ENCODE peak calls at places on chromosomes 6 and 20, in six cellular contexts. One of them, this sample, is unnamed.

GRCh38 chr6:76222189-76222588 is 149.7 kb upstream of the IMPG1 start:
- DNase-seq in mesenchymal stem cell: no peak
- DNase-seq in H1: no peak
- DNase-seq in H9: no peak
- DNase-seq in IMR-90: no peak
- DNase-seq in trophoblast cell: no peak
- DNase-seq in this sample: no peak

GRCh38 chr6:82086944-82087343 is 160.6 kb downstream of the IBTK start:
- DNase-seq in trophoblast cell: no peak
- DNase-seq in IMR-90: no peak
- DNase-seq in H9: no peak
- DNase-seq in H1: no peak
- DNase-seq in mesenchymal stem cell: no peak
- DNase-seq in this sample: no peak

GRCh38 chr6:170295519-170296422 is 4.9 kb upstream of the DLL1 start:
- DNase-seq in H9: peak; percentile 97
- DNase-seq in trophoblast cell: no peak
- DNase-seq in IMR-90: no peak
- DNase-seq in mesenchymal stem cell: no peak
- DNase-seq in H1: peak; percentile 74
- DNase-seq in this sample: peak; percentile 81

GRCh38 chr6:12911387-12911960 is 194.9 kb downstream of the PHACTR1 start:
- DNase-seq in H1: no peak
- DNase-seq in trophoblast cell: no peak
- DNase-seq in H9: no peak
- DNase-seq in mesenchymal stem cell: peak; percentile 40
- DNase-seq in IMR-90: peak; percentile 9
- DNase-seq in this sample: no peak

GRCh38 chr6:168136001-168136400 is 57.0 kb upstream of the FRMD1 start:
- DNase-seq in IMR-90: no peak
- DNase-seq in mesenchymal stem cell: no peak
- DNase-seq in H1: no peak
- DNase-seq in trophoblast cell: no peak
- DNase-seq in H9: peak; percentile 15
- DNase-seq in this sample: no peak

GRCh38 chr6:36075656-36076055 is 48.0 kb downstream of the MAPK14 start:
- DNase-seq in H1: no peak
- DNase-seq in mesenchymal stem cell: no peak
- DNase-seq in H9: no peak
- DNase-seq in IMR-90: no peak
- DNase-seq in trophoblast cell: peak; percentile 34
- DNase-seq in this sample: no peak

GRCh38 chr6:158290040-158290439 is 22.2 kb upstream of the TULP4 start:
- DNase-seq in IMR-90: no peak
- DNase-seq in mesenchymal stem cell: no peak
- DNase-seq in H9: no peak
- DNase-seq in H1: no peak
- DNase-seq in trophoblast cell: no peak
- DNase-seq in this sample: no peak

GRCh38 chr6:25103603-25104002 is 167.8 kb upstream of the RIPOR2 start:
- DNase-seq in trophoblast cell: no peak
- DNase-seq in mesenchymal stem cell: no peak
- DNase-seq in IMR-90: no peak
- DNase-seq in H9: no peak
- DNase-seq in H1: no peak
- DNase-seq in this sample: no peak

GRCh38 chr20:53805895-53806384 is 212.3 kb upstream of the ZNF217 start:
- DNase-seq in H9: no peak
- DNase-seq in IMR-90: peak; percentile 81
- DNase-seq in mesenchymal stem cell: peak; percentile 67
- DNase-seq in trophoblast cell: peak; percentile 71
- DNase-seq in H1: no peak
- DNase-seq in this sample: no peak

GRCh38 chr20:19991826-19992225 is 25.3 kb upstream of the NAA20 start:
- DNase-seq in H1: no peak
- DNase-seq in trophoblast cell: no peak
- DNase-seq in mesenchymal stem cell: peak; percentile 62
- DNase-seq in H9: no peak
- DNase-seq in IMR-90: peak; percentile 58
- DNase-seq in this sample: no peak

GRCh38 chr6:36759177-36759757 is 61.6 kb downstream of the RAB44 start:
- DNase-seq in H1: peak; percentile 23
- DNase-seq in mesenchymal stem cell: peak; percentile 70
- DNase-seq in IMR-90: peak; percentile 68
- DNase-seq in H9: peak; percentile 88
- DNase-seq in trophoblast cell: peak; percentile 65
- DNase-seq in this sample: peak; percentile 72

GRCh38 chr20:23152308-23152892 is 66.3 kb upstream of the CD93 start:
- DNase-seq in H1: no peak
- DNase-seq in IMR-90: peak; percentile 88
- DNase-seq in mesenchymal stem cell: peak; percentile 97
- DNase-seq in trophoblast cell: peak; percentile 33
- DNase-seq in H9: peak; percentile 14
- DNase-seq in this sample: no peak

GRCh38 chr6:107648983-107649382 is 159.1 kb downstream of the SOBP start:
- DNase-seq in H1: no peak
- DNase-seq in trophoblast cell: no peak
- DNase-seq in IMR-90: no peak
- DNase-seq in H9: no peak
- DNase-seq in mesenchymal stem cell: no peak
- DNase-seq in this sample: no peak

GRCh38 chr6:10347561-10348327 is 67.1 kb downstream of the TFAP2A start:
- DNase-seq in H1: no peak
- DNase-seq in trophoblast cell: peak; percentile 63
- DNase-seq in mesenchymal stem cell: peak; percentile 17
- DNase-seq in IMR-90: peak; percentile 24
- DNase-seq in H9: no peak
- DNase-seq in this sample: no peak

GRCh38 chr6:20217476-20217855 is 5.2 kb upstream of the MBOAT1 start:
- DNase-seq in H1: no peak
- DNase-seq in trophoblast cell: no peak
- DNase-seq in H9: no peak
- DNase-seq in mesenchymal stem cell: no peak
- DNase-seq in IMR-90: no peak
- DNase-seq in this sample: no peak

GRCh38 chr6:147922764-147923163 is 414.3 kb downstream of the SAMD5 start:
- DNase-seq in trophoblast cell: no peak
- DNase-seq in IMR-90: no peak
- DNase-seq in H9: no peak
- DNase-seq in mesenchymal stem cell: peak; percentile 18
- DNase-seq in H1: no peak
- DNase-seq in this sample: no peak

GRCh38 chr20:24138126-24138857 is 149.7 kb upstream of the GGTLC1 start:
- DNase-seq in mesenchymal stem cell: no peak
- DNase-seq in trophoblast cell: peak; percentile 78
- DNase-seq in H1: no peak
- DNase-seq in H9: no peak
- DNase-seq in IMR-90: no peak
- DNase-seq in this sample: no peak

GRCh38 chr6:104995989-104996617 is 39.2 kb downstream of the LIN28B start:
- DNase-seq in H1: no peak
- DNase-seq in trophoblast cell: no peak
- DNase-seq in H9: no peak
- DNase-seq in mesenchymal stem cell: peak; percentile 87
- DNase-seq in IMR-90: peak; percentile 19
- DNase-seq in this sample: no peak

GRCh38 chr6:38213275-38213674 is 393.7 kb downstream of the ZFAND3 start:
- DNase-seq in H9: no peak
- DNase-seq in IMR-90: no peak
- DNase-seq in H1: no peak
- DNase-seq in mesenchymal stem cell: peak; percentile 37
- DNase-seq in trophoblast cell: no peak
- DNase-seq in this sample: no peak

GRCh38 chr6:6166064-6166463 is 154.4 kb downstream of the F13A1 start:
- DNase-seq in H1: no peak
- DNase-seq in trophoblast cell: no peak
- DNase-seq in mesenchymal stem cell: no peak
- DNase-seq in IMR-90: no peak
- DNase-seq in H9: no peak
- DNase-seq in this sample: no peak

GRCh38 chr6:57069228-57069627 is 20.8 kb upstream of the ZNF451 start:
- DNase-seq in IMR-90: no peak
- DNase-seq in H9: no peak
- DNase-seq in trophoblast cell: no peak
- DNase-seq in H1: no peak
- DNase-seq in mesenchymal stem cell: no peak
- DNase-seq in this sample: no peak

GRCh38 chr20:64142546-64142945 is 21.7 kb upstream of the MYT1 start:
- DNase-seq in H1: no peak
- DNase-seq in H9: no peak
- DNase-seq in trophoblast cell: no peak
- DNase-seq in IMR-90: no peak
- DNase-seq in mesenchymal stem cell: peak; percentile 12
- DNase-seq in this sample: no peak
- H3K9ac ChIP-seq in H1: no peak overlapping the region
- H3K9ac ChIP-seq in H9: no peak overlapping the region
- H3K9ac ChIP-seq in trophoblast cell: no peak overlapping the region
- H3K9ac ChIP-seq in IMR-90: no peak overlapping the region
- H3K9ac ChIP-seq in mesenchymal stem cell: no peak overlapping the region
- H3K9ac ChIP-seq in this sample: no peak overlapping the region

DNA sequence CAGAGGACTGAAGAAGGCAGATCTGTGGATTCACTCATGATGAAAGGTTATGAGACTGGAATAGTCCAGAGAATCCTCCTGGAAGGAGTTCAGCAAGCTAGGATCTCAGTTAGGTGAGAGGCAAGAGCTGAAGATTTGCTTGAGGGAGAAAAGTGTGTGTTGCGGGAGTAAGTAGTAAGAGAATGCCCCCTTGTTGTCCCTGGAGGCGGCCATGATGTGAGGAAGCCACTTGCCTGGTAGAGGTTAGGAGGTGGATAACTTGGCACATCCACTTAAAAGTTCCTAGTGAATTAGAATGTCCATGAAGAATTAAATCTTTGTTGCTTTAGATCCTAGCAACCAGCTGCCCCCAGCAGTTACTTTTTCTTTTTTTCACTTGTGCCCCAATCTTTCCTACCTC is 162.5 kb downstream of the MMS22L start:
- DNase-seq in H1: no peak
- DNase-seq in IMR-90: no peak
- DNase-seq in H9: no peak
- DNase-seq in mesenchymal stem cell: no peak
- DNase-seq in trophoblast cell: no peak
- DNase-seq in this sample: no peak
- H4K91ac ChIP-seq in H1: no peak overlapping the region
- H4K91ac ChIP-seq in IMR-90: no peak overlapping the region
- H4K91ac ChIP-seq in H9: no peak overlapping the region
- H4K91ac ChIP-seq in mesenchymal stem cell: no peak overlapping the region
- H4K91ac ChIP-seq in trophoblast cell: no peak overlapping the region
- H4K91ac ChIP-seq in this sample: no peak overlapping the region

GRCh38 chr6:22068561-22069346 is 228.1 kb downstream of the PRL start:
- DNase-seq in trophoblast cell: no peak
- DNase-seq in H1: no peak
- DNase-seq in IMR-90: no peak
- DNase-seq in H9: no peak
- DNase-seq in mesenchymal stem cell: no peak
- DNase-seq in this sample: no peak
- H2AFZ ChIP-seq in trophoblast cell: no peak overlapping the region
- H2AFZ ChIP-seq in H1: no peak overlapping the region
- H2AFZ ChIP-seq in IMR-90: no peak overlapping the region
- H2AFZ ChIP-seq in H9: no peak overlapping the region
- H2AFZ ChIP-seq in mesenchymal stem cell: no peak overlapping the region
- H2AFZ ChIP-seq in this sample: no peak overlapping the region

GRCh38 chr6:51571168-51571567 is 516.2 kb downstream of the PKHD1 start:
- DNase-seq in mesenchymal stem cell: no peak
- DNase-seq in trophoblast cell: no peak
- DNase-seq in IMR-90: no peak
- DNase-seq in H1: no peak
- DNase-seq in H9: no peak
- DNase-seq in this sample: no peak

GRCh38 chr6:51570168-51570921 is 517.1 kb downstream of the PKHD1 start:
- DNase-seq in mesenchymal stem cell: no peak
- DNase-seq in IMR-90: no peak
- DNase-seq in H1: no peak
- DNase-seq in H9: no peak
- DNase-seq in trophoblast cell: peak; percentile 30
- DNase-seq in this sample: no peak

GRCh38 chr6:51565472-51565871 is 521.9 kb downstream of the PKHD1 start:
- DNase-seq in IMR-90: no peak
- DNase-seq in H1: no peak
- DNase-seq in mesenchymal stem cell: no peak
- DNase-seq in trophoblast cell: no peak
- DNase-seq in H9: no peak
- DNase-seq in this sample: no peak

GRCh38 chr6:51569594-51569993 is 517.8 kb downstream of the PKHD1 start:
- DNase-seq in H1: no peak
- DNase-seq in mesenchymal stem cell: no peak
- DNase-seq in H9: peak; percentile 31
- DNase-seq in IMR-90: no peak
- DNase-seq in trophoblast cell: no peak
- DNase-seq in this sample: no peak

DNA sequence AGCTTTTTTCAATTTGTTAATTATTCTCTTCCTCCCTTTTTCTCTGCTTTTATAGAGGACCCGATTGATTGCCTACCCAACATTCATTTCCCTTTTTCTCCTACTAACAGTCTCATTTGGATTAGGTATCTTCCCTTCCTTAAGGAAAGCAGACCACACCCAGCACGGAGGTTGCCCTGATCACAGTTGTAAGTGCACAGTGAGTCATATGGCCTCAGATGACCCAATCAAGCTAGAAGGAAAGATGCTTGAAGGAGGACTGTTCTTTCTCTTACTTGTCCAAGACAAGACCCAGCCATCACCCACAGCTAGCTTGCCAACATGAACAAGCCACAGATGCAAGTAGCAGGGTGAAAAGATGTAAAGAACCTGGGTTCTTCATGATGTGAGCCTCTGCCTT is 518.6 kb downstream of the PKHD1 start:
- DNase-seq in H1: no peak
- DNase-seq in mesenchymal stem cell: no peak
- DNase-seq in IMR-90: no peak
- DNase-seq in trophoblast cell: peak; percentile 11
- DNase-seq in H9: no peak
- DNase-seq in this sample: no peak
- H3K9ac ChIP-seq in H1: no peak overlapping the region
- H3K9ac ChIP-seq in mesenchymal stem cell: no peak overlapping the region
- H3K9ac ChIP-seq in IMR-90: no peak overlapping the region
- H3K9ac ChIP-seq in trophoblast cell: no peak overlapping the region
- H3K9ac ChIP-seq in H9: no peak overlapping the region
- H3K9ac ChIP-seq in this sample: no peak overlapping the region

GRCh38 chr6:41426438-41426851 is 91.0 kb downstream of the NCR2 start:
- DNase-seq in mesenchymal stem cell: peak; percentile 42
- DNase-seq in H9: peak; percentile 65
- DNase-seq in IMR-90: no peak
- DNase-seq in trophoblast cell: no peak
- DNase-seq in H1: no peak
- DNase-seq in this sample: no peak

GRCh38 chr6:41425511-41425910 is 90.1 kb downstream of the NCR2 start:
- DNase-seq in IMR-90: no peak
- DNase-seq in mesenchymal stem cell: no peak
- DNase-seq in H1: no peak
- DNase-seq in H9: no peak
- DNase-seq in trophoblast cell: no peak
- DNase-seq in this sample: no peak

GRCh38 chr6:41427642-41428401 is 92.4 kb downstream of the NCR2 start:
- DNase-seq in H1: peak; percentile 73
- DNase-seq in trophoblast cell: no peak
- DNase-seq in mesenchymal stem cell: no peak
- DNase-seq in IMR-90: no peak
- DNase-seq in H9: peak; percentile 82
- DNase-seq in this sample: no peak

GRCh38 chr6:41428402-41428994 is 93.1 kb downstream of the NCR2 start:
- DNase-seq in H1: no peak
- DNase-seq in IMR-90: no peak
- DNase-seq in trophoblast cell: no peak
- DNase-seq in H9: no peak
- DNase-seq in mesenchymal stem cell: no peak
- DNase-seq in this sample: no peak

GRCh38 chr6:41426888-41427641 is 91.7 kb downstream of the NCR2 start:
- DNase-seq in IMR-90: no peak
- DNase-seq in H9: no peak
- DNase-seq in trophoblast cell: no peak
- DNase-seq in H1: no peak
- DNase-seq in mesenchymal stem cell: no peak
- DNase-seq in this sample: no peak
- H4K91ac ChIP-seq in IMR-90: no peak overlapping the region
- H4K91ac ChIP-seq in H9: no peak overlapping the region
- H4K91ac ChIP-seq in trophoblast cell: no peak overlapping the region
- H4K91ac ChIP-seq in H1: no peak overlapping the region
- H4K91ac ChIP-seq in mesenchymal stem cell: no peak overlapping the region
- H4K91ac ChIP-seq in this sample: no peak overlapping the region